ENCODE peak calls at places on chromosomes 13 and 19, in nine cellular contexts. One of them, this sample, is unnamed.

GRCh38 chr19:19113040-19113541 is 25.2 kb downstream of the TMEM161A start:
- DNase-seq in sigmoid colon: no peak
- DNase-seq in H9: peak
- DNase-seq in activated CD4-positive, alpha-beta T cell treated with anti-CD3 and anti-CD28 coated beads, Interleukin-2, amount 50 U/mL, for 24 hours: no peak
- DNase-seq in glutamatergic neuron: peak
- DNase-seq in right cardiac atrium: no peak
- DNase-seq in activated T-helper 1 cell treated with anti-CD3 and anti-CD28 coated beads, Interleukin-2, amount 50 U/mL, for 16 hours: no peak
- DNase-seq in NCI-H2081: no peak
- DNase-seq in frontal cortex: no peak
- DNase-seq in this sample: no peak

GRCh38 chr13:96822900-96823299 is 171.4 kb downstream of the OXGR1 start:
- DNase-seq in sigmoid colon: no peak
- DNase-seq in H9: peak
- DNase-seq in activated CD4-positive, alpha-beta T cell treated with anti-CD3 and anti-CD28 coated beads, Interleukin-2, amount 50 U/mL, for 24 hours: no peak
- DNase-seq in glutamatergic neuron: peak
- DNase-seq in right cardiac atrium: no peak
- DNase-seq in activated T-helper 1 cell treated with anti-CD3 and anti-CD28 coated beads, Interleukin-2, amount 50 U/mL, for 16 hours: no peak
- DNase-seq in NCI-H2081: peak
- DNase-seq in frontal cortex: no peak
- DNase-seq in this sample: peak

GRCh38 chr13:22505489-22505888 is 675.3 kb upstream of the SGCG start:
- DNase-seq in sigmoid colon: no peak
- DNase-seq in H9: no peak
- DNase-seq in activated CD4-positive, alpha-beta T cell treated with anti-CD3 and anti-CD28 coated beads, Interleukin-2, amount 50 U/mL, for 24 hours: no peak
- DNase-seq in glutamatergic neuron: no peak
- DNase-seq in right cardiac atrium: no peak
- DNase-seq in activated T-helper 1 cell treated with anti-CD3 and anti-CD28 coated beads, Interleukin-2, amount 50 U/mL, for 16 hours: no peak
- DNase-seq in NCI-H2081: no peak
- DNase-seq in frontal cortex: no peak
- DNase-seq in this sample: no peak

GRCh38 chr13:112233256-112233655 is 142.9 kb upstream of the SPACA7 start:
- DNase-seq in sigmoid colon: no peak
- DNase-seq in H9: no peak
- DNase-seq in activated CD4-positive, alpha-beta T cell treated with anti-CD3 and anti-CD28 coated beads, Interleukin-2, amount 50 U/mL, for 24 hours: no peak
- DNase-seq in glutamatergic neuron: no peak
- DNase-seq in right cardiac atrium: no peak
- DNase-seq in activated T-helper 1 cell treated with anti-CD3 and anti-CD28 coated beads, Interleukin-2, amount 50 U/mL, for 16 hours: no peak
- DNase-seq in NCI-H2081: no peak
- DNase-seq in frontal cortex: no peak
- DNase-seq in this sample: no peak

GRCh38 chr13:86986448-86986847 is 684.7 kb upstream of the SLITRK5 start:
- DNase-seq in sigmoid colon: no peak
- DNase-seq in H9: no peak
- DNase-seq in activated CD4-positive, alpha-beta T cell treated with anti-CD3 and anti-CD28 coated beads, Interleukin-2, amount 50 U/mL, for 24 hours: no peak
- DNase-seq in glutamatergic neuron: no peak
- DNase-seq in right cardiac atrium: no peak
- DNase-seq in activated T-helper 1 cell treated with anti-CD3 and anti-CD28 coated beads, Interleukin-2, amount 50 U/mL, for 16 hours: no peak
- DNase-seq in NCI-H2081: peak
- DNase-seq in frontal cortex: no peak
- DNase-seq in this sample: no peak

GRCh38 chr19:43467730-43468129 is 2.3 kb upstream of the LYPD3 start:
- DNase-seq in sigmoid colon: no peak
- DNase-seq in H9: no peak
- DNase-seq in activated CD4-positive, alpha-beta T cell treated with anti-CD3 and anti-CD28 coated beads, Interleukin-2, amount 50 U/mL, for 24 hours: no peak
- DNase-seq in glutamatergic neuron: no peak
- DNase-seq in right cardiac atrium: no peak
- DNase-seq in activated T-helper 1 cell treated with anti-CD3 and anti-CD28 coated beads, Interleukin-2, amount 50 U/mL, for 16 hours: no peak
- DNase-seq in NCI-H2081: no peak
- DNase-seq in frontal cortex: no peak
- DNase-seq in this sample: no peak

GRCh38 chr13:69910800-69911199 is 196.8 kb upstream of the ATXN8OS start:
- DNase-seq in sigmoid colon: no peak
- DNase-seq in H9: no peak
- DNase-seq in activated CD4-positive, alpha-beta T cell treated with anti-CD3 and anti-CD28 coated beads, Interleukin-2, amount 50 U/mL, for 24 hours: no peak
- DNase-seq in glutamatergic neuron: no peak
- DNase-seq in right cardiac atrium: no peak
- DNase-seq in activated T-helper 1 cell treated with anti-CD3 and anti-CD28 coated beads, Interleukin-2, amount 50 U/mL, for 16 hours: no peak
- DNase-seq in NCI-H2081: no peak
- DNase-seq in frontal cortex: no peak
- DNase-seq in this sample: no peak

GRCh38 chr19:10118960-10119359 is 739 bp downstream of the EIF3G start:
- DNase-seq in sigmoid colon: no peak
- DNase-seq in H9: no peak
- DNase-seq in activated CD4-positive, alpha-beta T cell treated with anti-CD3 and anti-CD28 coated beads, Interleukin-2, amount 50 U/mL, for 24 hours: no peak
- DNase-seq in glutamatergic neuron: no peak
- DNase-seq in right cardiac atrium: no peak
- DNase-seq in activated T-helper 1 cell treated with anti-CD3 and anti-CD28 coated beads, Interleukin-2, amount 50 U/mL, for 16 hours: no peak
- DNase-seq in NCI-H2081: no peak
- DNase-seq in frontal cortex: no peak
- DNase-seq in this sample: no peak

GRCh38 chr19:18650048-18650435 is 13.2 kb downstream of the KLHL26 start:
- DNase-seq in sigmoid colon: peak
- DNase-seq in H9: no peak
- DNase-seq in activated CD4-positive, alpha-beta T cell treated with anti-CD3 and anti-CD28 coated beads, Interleukin-2, amount 50 U/mL, for 24 hours: no peak
- DNase-seq in glutamatergic neuron: no peak
- DNase-seq in right cardiac atrium: peak
- DNase-seq in activated T-helper 1 cell treated with anti-CD3 and anti-CD28 coated beads, Interleukin-2, amount 50 U/mL, for 16 hours: no peak
- DNase-seq in NCI-H2081: no peak
- DNase-seq in frontal cortex: no peak
- DNase-seq in this sample: no peak